ENCODE peak calls at places on chromosomes 1 and 21, in nine cellular contexts. Z is A549, U is suprapubic skin, H is lower leg skin, J is NB4, O is MM.1S, P is heart left ventricle, C is cardiac muscle cell, A is OCI-LY7. Q is an unnamed sample.

GRCh38 chr1:101236546-101237228 is at the start of gene S1PR1:
- DNase-seq in U (peak), J (peak), P (peak), A (no peak), H (peak), Z (no peak), O (no peak), C (peak), Q (peak)

GRCh38 chr1:43367026-43367903 is 546 bp downstream of the ELOVL1 start:
- DNase-seq in P (peak), C (no peak), J (no peak), Z (peak), O (peak), H (no peak), A (peak), U (no peak), Q (no peak)

GRCh38 chr1:72946901-72947505 is 664.7 kb upstream of the NEGR1 start:
- DNase-seq in C (no peak), P (no peak), J (no peak), O (no peak), H (no peak), A (no peak), U (no peak), Z (no peak), Q (peak)

GRCh38 chr1:153397056-153397923 is 6.4 kb upstream of the S100A8 start:
- DNase-seq in H (peak), P (no peak), O (no peak), Z (no peak), A (no peak), U (no peak), C (no peak), J (no peak), Q (no peak)

GRCh38 chr1:11473635-11474034 is 5.3 kb upstream of the DISP3 start:
- DNase-seq in J (peak), P (no peak), O (peak), H (no peak), U (no peak), Z (no peak), A (peak), C (peak), Q (no peak)

GRCh38 chr1:244150071-244150470 is 99.0 kb downstream of the ZBTB18 start:
- DNase-seq in P (no peak), U (no peak), Z (no peak), J (no peak), A (no peak), C (no peak), O (no peak), H (no peak), Q (peak)

GRCh38 chr1:96918406-96918805 is 196.8 kb downstream of the PTBP2 start:
- DNase-seq in J (no peak), U (no peak), A (no peak), O (no peak), P (no peak), H (no peak), C (no peak), Z (no peak), Q (peak)

GRCh38 chr21:43369124-43369523 is 57.8 kb downstream of the SIK1 start:
- DNase-seq in O (no peak), C (no peak), H (no peak), J (peak), A (no peak), U (no peak), Z (peak), P (no peak), Q (no peak)

GRCh38 chr1:76687324-76688018 is 179.8 kb upstream of the ST6GALNAC5 start:
- DNase-seq in A (no peak), H (no peak), Z (no peak), O (no peak), U (no peak), P (no peak), J (no peak), C (no peak), Q (no peak)

GRCh38 chr1:200640373-200641174 is 20.0 kb upstream of the KIF14 start:
- DNase-seq in J (no peak), O (no peak), H (no peak), P (no peak), Z (no peak), U (no peak), A (no peak), C (no peak), Q (no peak)
- H3K4me3 ChIP-seq in J (no peak), O (no peak), H (no peak), P (no peak), Z (no peak), U (no peak), A (no peak), C (no peak), Q (no peak)

GRCh38 chr1:1796466-1796865 is 18.2 kb upstream of the NADK start:
- DNase-seq in C (no peak), U (no peak), P (peak), H (no peak), Z (no peak), J (peak), O (no peak), A (peak), Q (no peak)
- TF ChIP-seq CTCF in C (peak), U (no peak), P (peak), H (no peak), Z (no peak), J (peak), O (peak), A (peak), Q (peak)

GRCh38 chr1:9295884-9296283 is 3.2 kb downstream of the SPSB1 start:
- DNase-seq in O (no peak), U (no peak), A (no peak), Z (no peak), H (no peak), J (no peak), C (no peak), P (peak), Q (no peak)
- H3K4me3 ChIP-seq in O (no peak), U (peak), A (no peak), Z (no peak), H (no peak), J (no peak), C (no peak), P (peak), Q (peak)

GRCh38 chr1:83546863-83547262 is 452.1 kb downstream of the TTLL7 start:
- DNase-seq in U (no peak), A (no peak), J (no peak), Z (no peak), O (no peak), P (no peak), H (no peak), C (no peak), Q (no peak)

GRCh38 chr1:83548311-83548710 is 450.6 kb downstream of the TTLL7 start:
- DNase-seq in U (no peak), O (no peak), C (no peak), P (no peak), H (no peak), Z (no peak), A (no peak), J (no peak), Q (no peak)

GRCh38 chr1:83543222-83543973 is 455.5 kb downstream of the TTLL7 start:
- DNase-seq in A (no peak), J (no peak), C (no peak), Z (no peak), P (no peak), U (no peak), H (no peak), O (no peak), Q (no peak)

GRCh38 chr1:83547903-83548302 is 451.0 kb downstream of the TTLL7 start:
- DNase-seq in O (no peak), A (no peak), C (no peak), H (no peak), J (no peak), P (no peak), U (no peak), Z (no peak), Q (no peak)

DNA sequence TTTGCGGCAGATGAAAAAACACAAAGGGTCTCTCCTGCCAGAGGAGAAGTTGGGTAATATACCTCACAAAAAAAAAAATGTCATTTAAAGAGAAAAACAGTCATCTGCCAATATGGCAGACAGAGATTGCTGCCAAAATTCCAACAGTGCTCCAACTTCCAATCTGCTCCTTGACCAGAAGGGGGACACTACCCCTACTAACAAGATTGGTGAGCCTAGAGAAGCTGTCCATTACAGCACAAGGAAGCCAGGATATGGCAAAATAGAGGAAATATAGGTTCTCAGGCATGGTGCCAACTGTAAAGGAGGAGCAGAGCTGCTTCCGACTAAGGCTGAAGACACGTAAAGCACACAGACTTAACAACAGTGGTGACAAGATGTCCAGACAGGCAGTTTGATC is 453.5 kb downstream of the TTLL7 start:
- DNase-seq in P (no peak), O (no peak), H (no peak), J (peak), U (no peak), Z (no peak), C (no peak), A (peak), Q (no peak)
- TF ChIP-seq CTCF in P (no peak), O (no peak), H (no peak), J (no peak), U (no peak), Z (no peak), C (no peak), A (peak), Q (no peak)